ENCODE peak calls at places on chromosomes 13 and 19, in five cellular contexts. One of them, this sample, is unnamed.

GRCh38 chr13:109431217-109431616 is 355.2 kb downstream of the IRS2 start:
- DNase-seq in upper lobe of left lung: no peak
- DNase-seq in type B pancreatic cell: no peak
- DNase-seq in neural crest cell: no peak
- DNase-seq in BE2C: no peak
- DNase-seq in this sample: no peak

GRCh38 chr19:45789035-45789786 is 3.4 kb downstream of the DMWD start:
- DNase-seq in upper lobe of left lung: no peak
- DNase-seq in type B pancreatic cell: no peak
- DNase-seq in neural crest cell: no peak
- DNase-seq in BE2C: no peak
- DNase-seq in this sample: no peak

GRCh38 chr19:33868821-33869412 is 72.2 kb downstream of the KCTD15 start:
- DNase-seq in upper lobe of left lung: no peak
- DNase-seq in type B pancreatic cell: peak; percentile 72
- DNase-seq in neural crest cell: no peak
- DNase-seq in BE2C: peak; percentile 48
- DNase-seq in this sample: peak; percentile 83

GRCh38 chr13:89784161-89784809 is 1563.2 kb upstream of the MIR17HG start:
- DNase-seq in upper lobe of left lung: no peak
- DNase-seq in type B pancreatic cell: no peak
- DNase-seq in neural crest cell: no peak
- DNase-seq in BE2C: no peak
- DNase-seq in this sample: no peak

GRCh38 chr19:58399903-58400637 is 4.6 kb downstream of the RNF225 start:
- DNase-seq in upper lobe of left lung: no peak
- DNase-seq in type B pancreatic cell: no peak
- DNase-seq in neural crest cell: no peak
- DNase-seq in BE2C: no peak
- DNase-seq in this sample: no peak

GRCh38 chr19:48308695-48309586 is 16.4 kb upstream of the EMP3 start:
- DNase-seq in upper lobe of left lung: no peak
- DNase-seq in type B pancreatic cell: no peak
- DNase-seq in neural crest cell: no peak
- DNase-seq in BE2C: peak; percentile 60
- DNase-seq in this sample: no peak

GRCh38 chr19:10669246-10669645 is 15.1 kb downstream of the ILF3 start:
- DNase-seq in upper lobe of left lung: no peak
- DNase-seq in type B pancreatic cell: no peak
- DNase-seq in neural crest cell: no peak
- DNase-seq in BE2C: no peak
- DNase-seq in this sample: no peak

GRCh38 chr19:38004505-38005223 is 97.7 kb downstream of the SIPA1L3 start:
- DNase-seq in upper lobe of left lung: peak; percentile 85
- DNase-seq in type B pancreatic cell: peak; percentile 72
- DNase-seq in neural crest cell: peak; percentile 56
- DNase-seq in BE2C: peak; percentile 92
- DNase-seq in this sample: peak; percentile 90

GRCh38 chr19:14525729-14526128 is 3.7 kb upstream of the TECR start:
- DNase-seq in upper lobe of left lung: no peak
- DNase-seq in type B pancreatic cell: no peak
- DNase-seq in neural crest cell: no peak
- DNase-seq in BE2C: no peak
- DNase-seq in this sample: no peak

GRCh38 chr19:18415177-18415867 is 3.9 kb upstream of the SSBP4 start:
- DNase-seq in upper lobe of left lung: no peak
- DNase-seq in type B pancreatic cell: no peak
- DNase-seq in neural crest cell: no peak
- DNase-seq in BE2C: no peak
- DNase-seq in this sample: no peak

GRCh38 chr19:23415561-23416191 is 20.4 kb upstream of the ZNF91 start:
- DNase-seq in upper lobe of left lung: peak; percentile 42
- DNase-seq in type B pancreatic cell: peak; percentile 74
- DNase-seq in neural crest cell: peak; percentile 61
- DNase-seq in BE2C: peak; percentile 49
- DNase-seq in this sample: no peak

GRCh38 chr13:39804332-39805231 is 149.1 kb downstream of the COG6 start:
- DNase-seq in upper lobe of left lung: no peak
- DNase-seq in type B pancreatic cell: no peak
- DNase-seq in neural crest cell: no peak
- DNase-seq in BE2C: no peak
- DNase-seq in this sample: no peak

GRCh38 chr19:35774274-35775045 is 904 bp upstream of the ARHGAP33 start:
- DNase-seq in upper lobe of left lung: no peak
- DNase-seq in type B pancreatic cell: no peak
- DNase-seq in neural crest cell: no peak
- DNase-seq in BE2C: no peak
- DNase-seq in this sample: no peak

GRCh38 chr19:35513975-35514809 is 743 bp upstream of the DMKN start:
- DNase-seq in upper lobe of left lung: peak; percentile 27
- DNase-seq in type B pancreatic cell: no peak
- DNase-seq in neural crest cell: no peak
- DNase-seq in BE2C: peak; percentile 24
- DNase-seq in this sample: no peak

GRCh38 chr13:114095486-114095885 is 36.9 kb downstream of the RASA3 start:
- DNase-seq in upper lobe of left lung: peak; percentile 10
- DNase-seq in type B pancreatic cell: no peak
- DNase-seq in neural crest cell: no peak
- DNase-seq in BE2C: no peak
- DNase-seq in this sample: no peak

GRCh38 chr13:41370736-41371135 is 59.7 kb downstream of the NAA16 start:
- DNase-seq in upper lobe of left lung: no peak
- DNase-seq in type B pancreatic cell: no peak
- DNase-seq in neural crest cell: no peak
- DNase-seq in BE2C: no peak
- DNase-seq in this sample: no peak

GRCh38 chr13:80924596-80924995 is 583.7 kb upstream of the SPRY2 start:
- DNase-seq in upper lobe of left lung: no peak
- DNase-seq in type B pancreatic cell: no peak
- DNase-seq in neural crest cell: no peak
- DNase-seq in BE2C: peak; percentile 34
- DNase-seq in this sample: no peak

GRCh38 chr19:39200818-39201145 is 3.3 kb downstream of the SYCN start:
- DNase-seq in upper lobe of left lung: no peak
- DNase-seq in type B pancreatic cell: no peak
- DNase-seq in neural crest cell: no peak
- DNase-seq in BE2C: no peak
- DNase-seq in this sample: no peak

GRCh38 chr19:14366529-14366928 is 14.7 kb upstream of the ADGRE5 start:
- DNase-seq in upper lobe of left lung: peak; percentile 96
- DNase-seq in type B pancreatic cell: no peak
- DNase-seq in neural crest cell: peak; percentile 16
- DNase-seq in BE2C: peak; percentile 62
- DNase-seq in this sample: no peak